ENCODE peak calls at places on chromosomes 7 and 10, in six cellular contexts. P is AG04449; I is stimulated activated naive B cell treated with anti-CD40 and anti-IgM and Interleukin-4, amounts not matched to agents 10 μg/mL and 1 μg/mL and 100 μg/mL, for 72 hours; G is activated T-helper 1 cell treated with Interleukin-2 at 50 U/mL for 16 hours; V is globus pallidus; Y is A172. M is an unnamed sample.

GRCh38 chr7:45687185-45687560 is 113.0 kb downstream of the ADCY1 start:
- DNase-seq in Y (no peak), I (no peak), V (no peak), P (no peak), G (no peak), M (no peak)

GRCh38 chr10:8289186-8289924 is 234.9 kb downstream of the GATA3 start:
- DNase-seq in G (no peak), P (no peak), Y (no peak), I (no peak), V (no peak), M (no peak)

GRCh38 chr7:101820703-101821102 is 3.3 kb downstream of the CUX1 start:
- DNase-seq in Y (no peak), G (no peak), I (no peak), V (no peak), P (no peak), M (no peak)

GRCh38 chr10:64379898-64380297 is 858.7 kb downstream of the REEP3 start:
- DNase-seq in V (peak), I (no peak), P (no peak), Y (no peak), G (no peak), M (no peak)

GRCh38 chr7:94439893-94440381 is 45.2 kb downstream of the COL1A2 start:
- DNase-seq in V (no peak), Y (no peak), G (no peak), I (no peak), P (no peak), M (no peak)

GRCh38 chr10:5809541-5810154 is 3.6 kb downstream of the GDI2 start:
- DNase-seq in P (no peak), I (no peak), V (no peak), G (no peak), Y (no peak), M (no peak)

GRCh38 chr7:89511900-89512299 is 642.4 kb upstream of the STEAP1 start:
- DNase-seq in I (no peak), P (no peak), G (no peak), V (no peak), Y (no peak), M (no peak)

GRCh38 chr10:75660833-75661232 is 229.4 kb downstream of the LRMDA start:
- DNase-seq in P (no peak), I (no peak), G (no peak), V (no peak), Y (no peak), M (no peak)

GRCh38 chr10:60203993-60204618 is 185.6 kb downstream of the ANK3 start:
- DNase-seq in Y (peak), G (no peak), P (no peak), V (peak), I (no peak), M (no peak)

GRCh38 chr10:12018438-12019342 is 23.9 kb downstream of the UPF2 start:
- DNase-seq in G (no peak), V (no peak), I (no peak), P (peak), Y (no peak), M (no peak)

GRCh38 chr10:24958701-24959392 is 6.4 kb upstream of the PRTFDC1 start:
- DNase-seq in P (no peak), V (peak), Y (peak), G (no peak), I (no peak), M (no peak)

GRCh38 chr7:6628045-6628444 is 9.1 kb upstream of the ZNF316 start:
- DNase-seq in V (no peak), P (no peak), G (no peak), Y (no peak), I (no peak), M (no peak)

GRCh38 chr10:78028438-78029293 is 649 bp downstream of the POLR3A start:
- DNase-seq in Y (peak), P (no peak), G (no peak), I (no peak), V (no peak), M (no peak)

GRCh38 chr7:80288175-80289122 is 153.8 kb downstream of the GNAI1 start:
- DNase-seq in I (no peak), V (peak), Y (peak), G (no peak), P (no peak), M (no peak)

GRCh38 chr7:6271694-6272371 is 591 bp downstream of the CYTH3 start:
- DNase-seq in P (no peak), I (no peak), G (no peak), Y (no peak), V (no peak), M (no peak)

GRCh38 chr10:3691482-3691881 is 93.5 kb downstream of the KLF6 start:
- DNase-seq in I (no peak), Y (no peak), P (no peak), G (no peak), V (no peak), M (no peak)

GRCh38 chr7:157297071-157297638 is 39.6 kb upstream of the DNAJB6 start:
- DNase-seq in V (no peak), Y (no peak), I (no peak), G (no peak), P (no peak), M (no peak)

GRCh38 chr10:69558559-69558958 is 14.7 kb downstream of the NEUROG3 start:
- DNase-seq in P (no peak), I (no peak), G (no peak), Y (no peak), V (no peak), M (no peak)

GRCh38 chr10:127774771-127775559 is 38.0 kb downstream of the FOXI2 start:
- DNase-seq in I (no peak), P (no peak), G (no peak), Y (no peak), V (peak), M (no peak)

GRCh38 chr7:68176974-68177373 is 1180.3 kb downstream of the TYW1 start:
- DNase-seq in P (peak), V (peak), I (peak), G (no peak), Y (peak), M (no peak)

GRCh38 chr10:30493609-30494530 is 59.9 kb downstream of the MAP3K8 start:
- DNase-seq in I (peak), G (no peak), Y (peak), P (peak), V (peak), M (no peak)

GRCh38 chr10:103578782-103579382 is 85.4 kb downstream of the NEURL1 start:
- DNase-seq in V (no peak), Y (no peak), P (no peak), G (no peak), I (no peak), M (no peak)

GRCh38 chr10:122044713-122045112 is 55.8 kb downstream of the TACC2 start:
- DNase-seq in Y (no peak), G (no peak), V (no peak), P (no peak), I (no peak), M (no peak)